ENCODE peak calls at places on chromosomes 12 and 14, in four cellular contexts. One of them, this sample, is unnamed.

GRCh38 chr14:92863281-92863680 is 59.7 kb upstream of the CHGA start:
- DNase-seq in NCI-H524: peak
- DNase-seq in M059J: no peak
- DNase-seq in EH: no peak
- DNase-seq in this sample: no peak

GRCh38 chr14:100470523-100470897 is 116.7 kb downstream of the BEGAIN start:
- DNase-seq in M059J: no peak
- DNase-seq in NCI-H524: no peak
- DNase-seq in EH: no peak
- DNase-seq in this sample: peak

GRCh38 chr12:43912851-43913250 is 77.0 kb downstream of the TMEM117 start:
- DNase-seq in NCI-H524: peak
- DNase-seq in M059J: no peak
- DNase-seq in EH: peak
- DNase-seq in this sample: no peak

GRCh38 chr12:102439391-102440108 is 40.8 kb downstream of the IGF1 start:
- DNase-seq in M059J: peak
- DNase-seq in EH: peak
- DNase-seq in NCI-H524: no peak
- DNase-seq in this sample: no peak

GRCh38 chr12:131002271-131002670 is 48.6 kb downstream of the ADGRD1 start:
- DNase-seq in M059J: no peak
- DNase-seq in EH: no peak
- DNase-seq in NCI-H524: no peak
- DNase-seq in this sample: no peak

GRCh38 chr12:52521581-52522266 is 1.5 kb upstream of the KRT5 start:
- DNase-seq in NCI-H524: peak
- DNase-seq in EH: peak
- DNase-seq in M059J: peak
- DNase-seq in this sample: peak

GRCh38 chr14:43183916-43184315 is 1323.2 kb downstream of the FSCB start:
- DNase-seq in NCI-H524: no peak
- DNase-seq in M059J: no peak
- DNase-seq in EH: no peak
- DNase-seq in this sample: no peak

GRCh38 chr14:59583755-59584154 is 7.1 kb upstream of the CCDC175 start:
- DNase-seq in EH: peak
- DNase-seq in NCI-H524: peak
- DNase-seq in M059J: peak
- DNase-seq in this sample: no peak

GRCh38 chr14:57087841-57088240 is 180.9 kb downstream of the EXOC5 start:
- DNase-seq in M059J: no peak
- DNase-seq in NCI-H524: peak
- DNase-seq in EH: no peak
- DNase-seq in this sample: no peak

GRCh38 chr12:87274594-87275245 is 754.5 kb downstream of the C12orf50 start:
- DNase-seq in EH: no peak
- DNase-seq in NCI-H524: peak
- DNase-seq in M059J: peak
- DNase-seq in this sample: no peak